ENCODE peak calls at places on chromosomes 6 and 20, in four cellular contexts. C is left lung, V is tibial artery, B is GM23248. P is an unnamed sample. For H3K4me1, the result is how much of the 10 kb centered on the place peaks cover.

GRCh38 chr6:118269659-118270058 is 278.4 kb upstream of the PLN start:
- DNase-seq in C (no peak), B (no peak), V (no peak), P (no peak)

GRCh38 chr6:149963212-149963461 is 606 bp upstream of the ULBP1 start:
- DNase-seq in V (no peak), B (peak), C (no peak), P (no peak)

GRCh38 chr6:160765412-160765811 is 63.4 kb downstream of the PLG start:
- DNase-seq in B (no peak), V (no peak), C (no peak), P (no peak)

GRCh38 chr6:21278078-21278790 is 315.3 kb upstream of the SOX4 start:
- DNase-seq in V (no peak), C (no peak), B (no peak), P (no peak)

GRCh38 chr6:15329154-15329781 is 83.4 kb downstream of the JARID2 start:
- DNase-seq in C (no peak), V (no peak), B (peak), P (no peak)

GRCh38 chr6:11496152-11497060 is 41.1 kb upstream of the TMEM170B start:
- DNase-seq in V (peak), C (no peak), B (peak), P (no peak)

GRCh38 chr6:127520061-127520460 is 926 bp upstream of the MTCL3 start:
- DNase-seq in B (peak), C (no peak), V (no peak), P (no peak)

GRCh38 chr6:41846666-41847237 is 48.4 kb downstream of the USP49 start:
- DNase-seq in C (no peak), V (no peak), B (peak), P (no peak)

GRCh38 chr20:19387251-19387650 is 174.8 kb downstream of the SLC24A3 start:
- DNase-seq in B (no peak), V (no peak), C (no peak), P (no peak)

GRCh38 chr20:5871720-5872410 is 78.5 kb downstream of the TRMT6 start:
- DNase-seq in V (no peak), B (no peak), C (no peak), P (no peak)

GRCh38 chr6:1068068-1068467 is 243.8 kb upstream of the FOXQ1 start:
- DNase-seq in B (no peak), V (no peak), C (no peak), P (no peak)

GRCh38 chr6:3742076-3742425 is 9.5 kb downstream of the PXDC1 start:
- DNase-seq in C (no peak), B (no peak), V (no peak), P (no peak)

GRCh38 chr6:144012534-144012933 is 4.5 kb upstream of the PLAGL1 start:
- DNase-seq in B (peak), C (no peak), V (no peak), P (no peak)

GRCh38 chr20:19767070-19767469 is 9.0 kb downstream of the RIN2 start:
- DNase-seq in C (no peak), B (no peak), V (no peak), P (no peak)

GRCh38 chr20:47051936-47052566 is 157.4 kb downstream of the EYA2 start:
- DNase-seq in C (no peak), B (no peak), V (no peak), P (no peak)

GRCh38 chr20:55567826-55568225 is 437.5 kb downstream of the CBLN4 start:
- DNase-seq in V (no peak), B (no peak), C (no peak), P (no peak)

GRCh38 chr6:42571611-42572342 is 7.9 kb downstream of the UBR2 start:
- DNase-seq in C (no peak), B (peak), V (no peak), P (no peak)

GRCh38 chr6:30135147-30135546 is 793 bp upstream of the TRIM40 start:
- DNase-seq in B (no peak), V (no peak), C (no peak), P (no peak)

GRCh38 chr6:41779793-41780622 is at the start of gene FRS3:
- DNase-seq in C (peak), V (peak), B (peak), P (peak)

GRCh38 chr6:24720131-24720603 is 1.2 kb upstream of the C6orf62 start:
- DNase-seq in C (peak), B (peak), V (peak), P (peak)

GRCh38 chr20:15242773-15243172 is 905.4 kb upstream of the FLRT3 start:
- DNase-seq in C (no peak), V (no peak), B (no peak), P (no peak)

GRCh38 chr6:156727715-156728385 is 49.3 kb upstream of the ARID1B start:
- DNase-seq in B (no peak), C (no peak), V (no peak), P (no peak)

GRCh38 chr20:44432618-44433577 is 42.8 kb upstream of the TTPAL start:
- DNase-seq in V (no peak), B (no peak), C (no peak), P (no peak)

GRCh38 chr6:149484733-149485700 is at the start of gene ZC3H12D:
- DNase-seq in B (peak), C (peak), V (peak), P (peak)

GRCh38 chr6:51511081-51511480 is 576.3 kb downstream of the PKHD1 start:
- DNase-seq in B (no peak), C (no peak), V (no peak), P (no peak)

GRCh38 chr6:113969888-113970807 is 800 bp downstream of the HDAC2 start:
- DNase-seq in V (peak), B (peak), C (peak), P (peak)

GRCh38 chr6:11752350-11752749 is 26.3 kb downstream of the ADTRP start:
- DNase-seq in C (no peak), B (peak), V (no peak), P (no peak)

GRCh38 chr6:26441977-26442376 is 1.7 kb downstream of the BTN3A3 start:
- DNase-seq in C (no peak), V (no peak), B (peak), P (no peak)

GRCh38 chr6:56510984-56511531 is 131.6 kb downstream of the DST start:
- DNase-seq in V (no peak), C (no peak), B (no peak), P (no peak)

GRCh38 chr20:17936791-17937687 is 31.6 kb downstream of the SNX5 start:
- DNase-seq in C (no peak), B (peak), V (peak), P (no peak)

GRCh38 chr6:109230444-109230843 is 135.1 kb downstream of the CEP57L1 start:
- DNase-seq in B (no peak), V (peak), C (no peak), P (no peak)

GRCh38 chr20:40265872-40266533 is 423.0 kb downstream of the MAFB start:
- DNase-seq in C (no peak), B (peak), V (no peak), P (no peak)

GRCh38 chr6:21953831-21954801 is 342.7 kb downstream of the PRL start:
- DNase-seq in V (no peak), B (peak), C (no peak), P (no peak)

GRCh38 chr20:61117725-61118124 is 134.3 kb upstream of the CDH4 start:
- DNase-seq in C (no peak), B (peak), V (no peak), P (no peak)

GRCh38 chr6:133645000-133645619 is 243.8 kb upstream of the TCF21 start:
- DNase-seq in B (peak), C (no peak), V (no peak), P (no peak)

GRCh38 chr6:106413016-106413415 is 52.5 kb downstream of the CRYBG1 start:
- DNase-seq in C (no peak), B (no peak), V (no peak), P (no peak)

GRCh38 chr6:43695078-43695966 is 7.7 kb upstream of the MRPS18A start:
- DNase-seq in B (no peak), V (no peak), C (no peak), P (peak)

GRCh38 chr6:26216886-26217713 is 129.9 kb downstream of the HFE start:
- DNase-seq in C (peak), V (peak), B (peak), P (peak)

GRCh38 chr6:40440083-40440482 is 147.1 kb downstream of the LRFN2 start:
- DNase-seq in C (no peak), V (no peak), B (no peak), P (no peak)

GRCh38 chr20:3812975-3813599 is 7.3 kb upstream of the AP5S1 start:
- DNase-seq in C (no peak), V (no peak), B (no peak), P (no peak)
- H3K4me1 ChIP-seq in C (under half), V (under half), B (under half), P (under half)

DNA sequence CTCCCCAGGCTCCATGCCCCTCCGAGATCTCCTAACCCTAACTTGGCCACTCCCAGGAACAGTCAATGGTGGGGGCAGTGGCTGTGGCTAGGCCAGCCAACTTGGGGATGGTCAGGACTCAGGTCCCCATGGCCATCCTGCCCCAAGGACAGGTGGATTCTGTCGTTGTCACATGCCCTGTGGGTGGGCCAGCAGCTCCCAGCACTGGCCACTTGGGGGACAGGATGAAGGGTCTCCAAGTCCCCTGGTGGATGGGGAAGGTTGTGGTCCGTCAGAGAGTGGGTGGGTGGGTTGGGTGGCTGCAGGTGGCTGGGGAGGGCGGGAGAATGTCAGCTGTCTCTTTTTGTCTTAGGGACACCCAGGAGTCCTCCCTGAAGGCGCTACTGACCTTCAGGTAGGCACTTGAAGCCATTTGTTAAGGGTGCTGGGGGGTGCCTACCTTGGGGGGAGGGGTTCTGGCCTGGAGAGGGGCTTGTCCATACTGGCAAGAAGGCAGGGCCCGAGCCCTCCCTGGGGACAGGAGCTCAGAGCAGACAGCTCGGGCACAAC is 5.5 kb downstream of the COL9A3 start:
- DNase-seq in V (no peak), B (no peak), C (no peak), P (no peak)
- H3K4me1 ChIP-seq in V (under half), B (under half), C (under half), P (under half)

GRCh38 chr6:45445364-45445748 is 67.6 kb upstream of the SUPT3H start:
- DNase-seq in V (no peak), C (no peak), B (no peak), P (no peak)
- H3K4me1 ChIP-seq in V (under half), C (under half), B (under half), P (under half)

GRCh38 chr20:50311308-50312001 is 120.8 kb downstream of the CEBPB start:
- DNase-seq in V (peak), B (no peak), C (no peak), P (peak)

GRCh38 chr20:50309280-50309763 is 118.7 kb downstream of the CEBPB start:
- DNase-seq in B (peak), V (no peak), C (no peak), P (no peak)

GRCh38 chr20:50312002-50312681 is 121.5 kb downstream of the CEBPB start:
- DNase-seq in B (no peak), C (no peak), V (peak), P (peak)

GRCh38 chr20:50309764-50310672 is 119.4 kb downstream of the CEBPB start:
- DNase-seq in B (no peak), V (no peak), C (no peak), P (peak)

GRCh38 chr20:50310673-50311051 is 120.0 kb downstream of the CEBPB start:
- DNase-seq in V (no peak), B (no peak), C (no peak), P (peak)
- H3K4me1 ChIP-seq in V (under half), B (under half), C (under half), P (half or more)

GRCh38 chr6:166240889-166241288 is 67.3 kb downstream of the PRR18 start:
- DNase-seq in B (no peak), C (no peak), V (no peak), P (no peak)

GRCh38 chr6:166244353-166245045 is 63.7 kb downstream of the PRR18 start:
- DNase-seq in B (no peak), V (no peak), C (peak), P (no peak)

GRCh38 chr6:166242888-166243287 is 65.3 kb downstream of the PRR18 start:
- DNase-seq in V (no peak), B (no peak), C (no peak), P (no peak)

GRCh38 chr6:166245148-166245547 is 63.0 kb downstream of the PRR18 start:
- DNase-seq in V (no peak), C (no peak), B (no peak), P (no peak)

DNA sequence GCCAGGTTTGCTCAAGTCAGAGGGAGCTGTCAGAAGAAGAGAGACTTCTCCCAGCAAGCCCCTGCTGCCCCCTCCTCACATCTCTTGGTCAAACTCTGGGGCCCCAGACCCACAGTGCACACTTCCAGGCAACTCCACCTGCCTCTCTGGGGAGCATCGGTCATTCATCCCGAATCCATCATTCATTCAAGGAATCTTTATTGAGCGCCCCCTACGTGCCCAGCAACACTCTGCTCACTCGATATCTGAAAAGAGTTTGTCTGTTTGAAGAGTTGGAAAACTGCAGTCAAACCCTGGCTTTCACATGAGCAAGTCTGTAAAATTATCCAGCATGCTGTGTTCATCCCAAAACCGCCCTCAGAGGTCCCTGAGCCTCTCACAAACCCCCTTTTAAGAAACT is 66.2 kb downstream of the PRR18 start:
- DNase-seq in V (no peak), B (no peak), C (no peak), P (no peak)
- H3K4me1 ChIP-seq in V (under half), B (under half), C (under half), P (under half)

GRCh38 chr6:165571721-165572132 is 91.3 kb downstream of the PDE10A start:
- DNase-seq in V (no peak), B (no peak), C (no peak), P (no peak)
- H3K4me1 ChIP-seq in V (under half), B (under half), C (under half), P (under half)

GRCh38 chr20:1393507-1393882 is 641 bp upstream of the FKBP1A start:
- DNase-seq in C (no peak), V (no peak), B (no peak), P (no peak)

GRCh38 chr20:1391640-1392442 is 1.0 kb downstream of the FKBP1A start:
- DNase-seq in C (no peak), B (peak), V (no peak), P (no peak)

GRCh38 chr20:1390552-1391403 is 2.1 kb downstream of the FKBP1A start:
- DNase-seq in V (no peak), B (peak), C (no peak), P (no peak)

GRCh38 chr20:1392443-1392692 is 486 bp downstream of the FKBP1A start:
- DNase-seq in B (peak), C (no peak), V (no peak), P (no peak)

DNA sequence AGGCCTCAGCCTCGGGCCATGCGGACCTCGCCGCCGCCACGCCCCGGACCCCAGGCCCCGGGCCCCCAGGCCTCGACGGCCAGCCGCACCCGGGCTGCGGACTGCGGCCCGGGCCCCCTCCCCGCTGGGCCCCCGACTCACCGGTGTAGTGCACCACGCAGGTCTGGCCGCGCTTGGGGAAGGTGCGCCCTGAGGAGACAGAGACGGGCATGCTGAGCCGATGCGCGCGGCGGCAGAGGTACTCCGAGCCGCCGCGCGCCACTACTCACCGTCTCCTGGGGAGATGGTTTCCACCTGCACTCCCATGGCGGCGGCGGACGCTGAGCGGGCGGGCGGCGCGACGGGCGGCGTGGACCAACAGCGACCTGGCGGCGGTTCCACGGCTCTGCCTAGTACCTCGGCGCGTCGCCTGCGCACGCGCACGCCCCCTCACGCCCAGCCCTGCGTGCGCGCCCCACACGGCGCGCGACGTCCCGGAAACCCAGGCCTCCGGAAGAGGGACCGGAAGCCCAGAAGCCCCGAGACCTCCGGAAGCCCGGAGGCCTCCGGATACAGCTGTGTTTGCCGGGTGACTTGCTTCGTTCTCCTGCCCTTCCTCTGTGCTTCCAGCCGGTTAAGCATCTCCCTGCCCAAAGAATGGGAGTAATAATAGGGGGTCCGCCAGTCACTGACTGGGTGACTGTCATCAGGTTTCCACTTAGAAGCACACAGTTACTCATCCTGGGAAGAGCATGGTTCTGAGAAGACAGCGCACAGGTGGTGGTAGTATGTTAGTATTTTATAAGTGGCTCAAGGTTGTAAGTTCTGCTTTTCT is at the start of gene FKBP1A:
- DNase-seq in C (peak), B (peak), V (peak), P (peak)
- H3K4me1 ChIP-seq in C (under half), B (under half), V (under half), P (under half)

GRCh38 chr6:5617179-5617578 is 355.9 kb downstream of the FARS2 start:
- DNase-seq in V (no peak), B (no peak), C (no peak), P (no peak)

GRCh38 chr6:5624256-5624655 is 362.9 kb downstream of the FARS2 start:
- DNase-seq in C (no peak), B (no peak), V (no peak), P (no peak)

GRCh38 chr6:5623769-5624168 is 362.5 kb downstream of the FARS2 start:
- DNase-seq in V (no peak), B (no peak), C (no peak), P (no peak)

GRCh38 chr6:5622276-5623005 is 361.1 kb downstream of the FARS2 start:
- DNase-seq in C (no peak), B (no peak), V (no peak), P (no peak)

DNA sequence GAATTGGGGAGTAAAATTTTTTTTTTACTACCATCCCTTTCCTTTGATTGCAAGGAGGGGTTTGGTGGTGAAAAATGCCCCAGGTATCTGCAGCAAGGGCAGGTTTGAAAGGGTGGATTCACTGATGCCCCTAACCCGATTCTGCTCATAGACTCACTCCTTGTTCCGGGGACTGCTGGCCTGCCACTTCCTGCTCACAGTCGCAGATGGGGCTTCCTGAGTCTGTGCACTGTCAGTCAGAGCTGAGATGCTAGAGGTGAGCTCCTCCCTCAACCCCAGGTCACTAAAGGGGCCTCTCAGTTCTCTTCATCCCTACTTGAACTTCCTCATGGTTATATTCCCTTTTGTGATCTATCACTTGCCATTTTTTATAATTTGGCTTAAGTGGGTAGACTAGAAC is 357.9 kb downstream of the FARS2 start:
- DNase-seq in V (no peak), B (no peak), C (no peak), P (no peak)
- H3K4me1 ChIP-seq in V (under half), B (under half), C (under half), P (under half)